ENCODE peak calls at places on chromosomes 3 and 15, in eight cellular contexts. E, F, J, S, K, D, Z and R are unnamed samples.

GRCh38 chr3:143726727-143727126 is 121.5 kb downstream of the SLC9A9 start:
- DNase-seq in F (no peak), S (no peak), K (no peak), D (no peak), E (no peak), J (no peak), Z (no peak), R (no peak)

GRCh38 chr3:58536501-58537411 is at the start of gene ACOX2:
- DNase-seq in D (peak), J (no peak), K (no peak), Z (no peak), S (no peak), F (peak), E (no peak), R (peak)

GRCh38 chr15:71634820-71635219 is 175.5 kb upstream of the NR2E3 start:
- DNase-seq in J (no peak), S (no peak), E (no peak), K (no peak), F (no peak), D (no peak), Z (peak), R (no peak)

GRCh38 chr15:71071529-71071928 is 43.7 kb upstream of the THSD4 start:
- DNase-seq in D (no peak), J (no peak), Z (no peak), E (no peak), S (no peak), K (no peak), F (no peak), R (no peak)

GRCh38 chr3:172644258-172644657 is 66.6 kb downstream of the NCEH1 start:
- DNase-seq in S (no peak), K (no peak), E (no peak), D (no peak), J (no peak), Z (no peak), F (no peak), R (no peak)

GRCh38 chr3:30493912-30494311 is 112.5 kb upstream of the TGFBR2 start:
- DNase-seq in F (no peak), Z (no peak), K (no peak), S (peak), E (no peak), D (no peak), J (no peak), R (no peak)

GRCh38 chr3:16609927-16610580 is 4.8 kb upstream of the DAZL start:
- DNase-seq in Z (no peak), J (no peak), F (no peak), S (no peak), K (no peak), E (no peak), D (no peak), R (no peak)

GRCh38 chr3:99901200-99901926 is 83.7 kb downstream of the CMSS1 start:
- DNase-seq in K (peak), D (no peak), E (no peak), Z (peak), J (no peak), F (no peak), S (peak), R (no peak)